ENCODE peak calls at places on chromosomes 6 and 20, in eight cellular contexts. P is K562, W is adrenal gland, B is transverse colon, Q is left ventricle myocardium inferior, J is right cardiac atrium, N is spleen, A is psoas muscle. F is an unnamed sample. For H3K4me1, the result is how much of the 10 kb centered on the place peaks cover.

GRCh38 chr6:168105813-168106660 is 27.0 kb upstream of the FRMD1 start:
- DNase-seq in P (peak), W (no peak), B (no peak), Q (peak), J (peak), N (peak), A (peak), F (no peak)

GRCh38 chr6:159074120-159074684 is 29.4 kb upstream of the TAGAP start:
- DNase-seq in P (peak), W (peak), B (no peak), Q (no peak), J (no peak), N (no peak), A (no peak), F (no peak)

GRCh38 chr6:76876922-76877553 is 586.3 kb downstream of the HTR1B start:
- DNase-seq in P (no peak), W (peak), B (peak), Q (no peak), J (peak), N (no peak), A (no peak), F (peak)

GRCh38 chr6:169106176-169106575 is 147.5 kb downstream of the THBS2 start:
- DNase-seq in P (no peak), W (no peak), B (no peak), Q (no peak), J (no peak), N (no peak), A (no peak), F (no peak)

GRCh38 chr6:27374824-27375612 is 13.5 kb upstream of the ZNF391 start:
- DNase-seq in P (peak), W (peak), B (peak), Q (peak), J (peak), N (peak), A (peak), F (peak)

GRCh38 chr6:156778615-156779205 is 1.5 kb downstream of the ARID1B start:
- DNase-seq in P (peak), W (peak), B (peak), Q (peak), J (peak), N (peak), A (peak), F (peak)

GRCh38 chr6:85464260-85464644 is 14.4 kb downstream of the NT5E start:
- DNase-seq in P (no peak), W (no peak), B (no peak), Q (no peak), J (no peak), N (no peak), A (peak), F (no peak)

GRCh38 chr6:3630258-3630828 is 121.2 kb downstream of the PXDC1 start:
- DNase-seq in P (peak), W (no peak), B (no peak), Q (no peak), J (no peak), N (no peak), A (no peak), F (no peak)

GRCh38 chr6:139531148-139531547 is 156.7 kb upstream of the CITED2 start:
- DNase-seq in P (peak), W (no peak), B (peak), Q (no peak), J (no peak), N (no peak), A (no peak), F (no peak)

GRCh38 chr20:60123096-60123495 is 164.9 kb downstream of the CDH26 start:
- DNase-seq in P (no peak), W (no peak), B (no peak), Q (no peak), J (no peak), N (no peak), A (no peak), F (no peak)

GRCh38 chr20:11395581-11395980 is 522.1 kb upstream of the BTBD3 start:
- DNase-seq in P (no peak), W (no peak), B (no peak), Q (no peak), J (no peak), N (no peak), A (no peak), F (no peak)

GRCh38 chr20:37870294-37870693 is 32.6 kb upstream of the VSTM2L start:
- DNase-seq in P (no peak), W (no peak), B (no peak), Q (no peak), J (no peak), N (peak), A (no peak), F (no peak)

GRCh38 chr20:44344723-44345122 is 7.9 kb downstream of the R3HDML start:
- DNase-seq in P (no peak), W (no peak), B (no peak), Q (no peak), J (no peak), N (no peak), A (no peak), F (no peak)

GRCh38 chr6:134342211-134342610 is 24.3 kb upstream of the SGK1 start:
- DNase-seq in P (no peak), W (no peak), B (no peak), Q (peak), J (peak), N (peak), A (peak), F (peak)

GRCh38 chr20:32512047-32512385 is 73.1 kb downstream of the NOL4L start:
- DNase-seq in P (no peak), W (no peak), B (no peak), Q (no peak), J (no peak), N (no peak), A (no peak), F (no peak)

GRCh38 chr20:12434672-12435071 is 517.0 kb downstream of the BTBD3 start:
- DNase-seq in P (no peak), W (no peak), B (no peak), Q (no peak), J (no peak), N (no peak), A (no peak), F (no peak)

GRCh38 chr6:2857580-2858337 is 16.1 kb upstream of the SERPINB1 start:
- DNase-seq in P (peak), W (no peak), B (peak), Q (peak), J (peak), N (peak), A (no peak), F (no peak)

GRCh38 chr6:44002591-44003344 is 124.5 kb downstream of the MRPL14 start:
- DNase-seq in P (no peak), W (peak), B (peak), Q (peak), J (peak), N (peak), A (peak), F (peak)

GRCh38 chr6:136037246-136037884 is 185.9 kb downstream of the PDE7B start:
- DNase-seq in P (no peak), W (no peak), B (no peak), Q (peak), J (peak), N (no peak), A (no peak), F (no peak)

GRCh38 chr6:107061125-107062020 is 33.4 kb downstream of the MTRES1 start:
- DNase-seq in P (no peak), W (no peak), B (no peak), Q (no peak), J (no peak), N (no peak), A (no peak), F (no peak)

GRCh38 chr6:9851541-9852380 is 563.1 kb downstream of the TFAP2A start:
- DNase-seq in P (no peak), W (no peak), B (no peak), Q (no peak), J (no peak), N (no peak), A (no peak), F (no peak)

GRCh38 chr6:158567871-158568401 is 8.0 kb downstream of the TMEM181 start:
- DNase-seq in P (no peak), W (no peak), B (no peak), Q (no peak), J (no peak), N (no peak), A (no peak), F (no peak)

GRCh38 chr6:5529015-5529414 is 267.7 kb downstream of the FARS2 start:
- DNase-seq in P (no peak), W (no peak), B (no peak), Q (no peak), J (no peak), N (no peak), A (no peak), F (no peak)

GRCh38 chr6:105045546-105045945 is 88.6 kb downstream of the LIN28B start:
- DNase-seq in P (no peak), W (no peak), B (no peak), Q (no peak), J (no peak), N (no peak), A (no peak), F (no peak)

GRCh38 chr6:139582956-139583355 is 208.5 kb upstream of the CITED2 start:
- DNase-seq in P (no peak), W (no peak), B (no peak), Q (no peak), J (no peak), N (no peak), A (no peak), F (no peak)

GRCh38 chr20:4012631-4013030 is 2.7 kb downstream of the RNF24 start:
- DNase-seq in P (peak), W (no peak), B (no peak), Q (no peak), J (no peak), N (no peak), A (no peak), F (no peak)

GRCh38 chr6:99333068-99333467 is 16.4 kb downstream of the FAXC start:
- DNase-seq in P (no peak), W (no peak), B (no peak), Q (no peak), J (no peak), N (no peak), A (no peak), F (no peak)

GRCh38 chr20:23409800-23410199 is 11.5 kb downstream of the NAPB start:
- DNase-seq in P (no peak), W (no peak), B (no peak), Q (no peak), J (no peak), N (no peak), A (no peak), F (no peak)

GRCh38 chr20:38156888-38157634 is 8.0 kb downstream of the TGM2 start:
- DNase-seq in P (no peak), W (no peak), B (no peak), Q (peak), J (peak), N (no peak), A (peak), F (no peak)

GRCh38 chr6:117597755-117598154 is 4.6 kb downstream of the GOPC start:
- DNase-seq in P (no peak), W (no peak), B (no peak), Q (no peak), J (no peak), N (no peak), A (no peak), F (no peak)

GRCh38 chr20:15220009-15220656 is 882.7 kb upstream of the FLRT3 start:
- DNase-seq in P (no peak), W (no peak), B (no peak), Q (no peak), J (no peak), N (no peak), A (no peak), F (no peak)

GRCh38 chr6:132763269-132763668 is 5.6 kb upstream of the VNN2 start:
- DNase-seq in P (peak), W (peak), B (peak), Q (no peak), J (no peak), N (peak), A (no peak), F (no peak)

GRCh38 chr20:36824142-36824940 is 50.8 kb upstream of the DSN1 start:
- DNase-seq in P (no peak), W (no peak), B (no peak), Q (no peak), J (no peak), N (no peak), A (no peak), F (no peak)

GRCh38 chr20:14412102-14412501 is 74.7 kb upstream of the FLRT3 start:
- DNase-seq in P (no peak), W (no peak), B (no peak), Q (no peak), J (no peak), N (no peak), A (no peak), F (no peak)

GRCh38 chr20:51935003-51935358 is 132.7 kb upstream of the SALL4 start:
- DNase-seq in P (no peak), W (no peak), B (no peak), Q (no peak), J (no peak), N (no peak), A (no peak), F (no peak)

GRCh38 chr6:36427781-36428345 is 14.8 kb downstream of the PXT1 start:
- DNase-seq in P (peak), W (no peak), B (no peak), Q (no peak), J (peak), N (no peak), A (no peak), F (no peak)

GRCh38 chr6:30748301-30748769 is 4.0 kb upstream of the IER3 start:
- DNase-seq in P (no peak), W (no peak), B (peak), Q (no peak), J (no peak), N (no peak), A (no peak), F (no peak)

GRCh38 chr6:14903176-14904088 is 342.4 kb upstream of the JARID2 start:
- DNase-seq in P (no peak), W (no peak), B (peak), Q (no peak), J (no peak), N (no peak), A (no peak), F (no peak)

GRCh38 chr20:19129306-19129705 is 83.1 kb upstream of the SLC24A3 start:
- DNase-seq in P (no peak), W (no peak), B (no peak), Q (no peak), J (no peak), N (no peak), A (no peak), F (no peak)

GRCh38 chr20:2207770-2208097 is 88.1 kb upstream of the TGM3 start:
- DNase-seq in P (no peak), W (no peak), B (no peak), Q (no peak), J (no peak), N (no peak), A (no peak), F (no peak)
- H3K4me3 ChIP-seq in P (no peak), W (no peak), B (peak), Q (peak), J (peak), N (peak), A (peak), F (no peak)

DNA sequence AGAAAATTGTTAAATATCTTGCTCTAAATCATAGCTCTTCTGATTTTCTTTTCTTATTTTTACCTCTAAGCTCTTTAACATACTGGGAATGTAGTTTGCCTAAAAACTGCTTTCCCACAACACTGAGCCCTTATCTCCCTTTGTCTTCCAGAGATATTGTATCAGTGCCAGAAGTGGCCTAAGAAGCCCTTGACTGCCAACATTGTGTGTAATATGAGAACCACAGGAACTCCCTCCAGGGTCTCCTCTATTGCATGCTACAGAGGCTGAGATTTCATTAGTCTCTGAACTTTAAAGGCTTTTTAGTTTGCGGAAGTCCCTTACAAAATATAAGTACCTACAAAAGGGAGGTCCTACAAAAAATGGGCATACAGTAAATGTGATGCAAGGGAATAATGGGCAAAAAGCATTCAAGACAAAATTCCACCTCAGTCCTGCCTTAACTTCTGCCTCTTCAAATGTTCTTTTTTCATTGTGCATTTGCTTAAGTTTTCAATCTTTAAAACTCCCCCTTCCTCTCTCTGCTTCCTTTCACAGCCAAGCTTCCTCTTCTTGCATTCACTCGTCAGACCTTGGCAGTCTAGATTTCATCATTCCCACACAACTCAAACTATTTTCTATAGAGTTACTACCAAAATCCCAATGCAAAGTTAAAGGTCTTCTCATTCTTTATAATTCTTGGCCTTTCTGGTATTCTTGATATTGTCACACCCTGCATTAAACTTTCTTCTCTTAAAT is 76.5 kb downstream of the ADGRG6 start:
- DNase-seq in P (no peak), W (no peak), B (no peak), Q (no peak), J (no peak), N (no peak), A (no peak), F (no peak)
- H3K4me1 ChIP-seq in P (under half), W (under half), B (under half), Q (under half), J (under half), N (under half), A (under half), F (under half)

DNA sequence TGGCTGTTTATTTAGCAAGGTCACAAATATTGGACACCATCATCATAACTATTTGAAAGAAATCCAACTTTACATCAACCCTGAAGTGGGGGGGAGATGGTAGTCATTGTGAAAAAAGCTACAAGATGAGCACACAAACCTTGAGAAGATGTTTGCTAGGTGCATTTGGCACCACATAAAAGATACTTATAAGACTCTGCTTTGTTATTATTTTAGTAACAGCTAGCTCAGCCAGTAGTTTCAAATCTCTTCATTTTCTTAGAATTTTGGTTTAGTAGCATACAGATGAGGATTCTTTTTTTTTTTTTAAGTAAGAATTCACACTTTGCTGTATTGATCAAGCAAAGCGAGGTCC is 14.4 kb downstream of the ADTRP start:
- DNase-seq in P (no peak), W (no peak), B (no peak), Q (no peak), J (no peak), N (no peak), A (no peak), F (no peak)
- H3K4me3 ChIP-seq in P (no peak), W (no peak), B (no peak), Q (no peak), J (no peak), N (no peak), A (no peak), F (no peak)

GRCh38 chr6:143052282-143052681 is 8.4 kb upstream of the AIG1 start:
- DNase-seq in P (no peak), W (no peak), B (no peak), Q (no peak), J (no peak), N (no peak), A (no peak), F (no peak)
- H3K4me1 ChIP-seq in P (under half), W (under half), B (under half), Q (under half), J (under half), N (under half), A (under half), F (under half)

DNA sequence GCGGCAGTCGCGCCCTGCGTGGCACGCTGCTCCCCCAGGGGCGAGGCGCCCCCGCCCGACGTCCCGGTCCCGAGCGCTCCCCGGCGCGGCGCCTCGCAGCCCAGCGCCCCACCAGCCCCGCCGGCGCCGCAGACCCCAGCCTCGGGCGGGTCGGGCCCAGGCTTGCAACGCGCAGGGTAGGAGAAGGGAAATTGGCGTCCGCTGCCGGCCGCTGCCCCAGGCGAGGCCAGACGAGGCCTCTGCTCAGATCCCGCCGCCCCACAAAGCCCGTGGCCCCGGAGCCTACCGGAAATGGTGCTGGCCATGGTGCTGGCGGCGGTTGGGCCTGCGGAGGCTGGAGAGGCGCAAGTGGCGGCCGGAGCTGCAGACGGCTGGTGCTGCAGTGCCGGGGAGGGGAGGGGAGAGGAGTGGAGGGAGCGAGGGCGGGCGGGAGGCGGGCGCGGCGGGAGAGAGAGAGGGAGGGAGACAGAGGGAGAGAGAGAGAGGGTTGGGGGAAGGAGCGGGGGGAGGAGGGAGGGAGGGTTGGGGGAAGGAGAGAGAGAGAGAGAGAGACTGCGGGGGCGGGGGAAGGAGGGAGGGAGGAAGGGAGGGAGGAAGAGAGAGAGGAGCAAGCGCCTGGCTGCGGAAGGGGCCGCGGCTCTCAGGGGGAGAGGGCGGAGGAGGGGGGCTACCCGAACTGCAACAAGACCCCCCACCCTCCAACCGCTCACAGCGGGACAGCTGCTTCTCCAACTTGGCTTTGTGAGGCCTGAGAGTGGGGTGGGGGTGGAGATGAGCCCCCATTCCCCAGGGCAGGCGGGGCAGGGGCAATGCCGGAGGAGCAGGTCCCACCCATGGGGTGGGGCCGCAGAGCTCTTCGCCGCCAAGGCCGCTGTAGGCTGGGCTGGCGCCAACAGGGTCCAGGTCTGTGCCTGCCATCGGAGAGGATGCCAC is at the start of gene STMN3:
- DNase-seq in P (peak), W (peak), B (peak), Q (peak), J (peak), N (peak), A (peak), F (peak)
- H3K4me3 ChIP-seq in P (peak), W (no peak), B (peak), Q (peak), J (peak), N (peak), A (peak), F (no peak)

DNA sequence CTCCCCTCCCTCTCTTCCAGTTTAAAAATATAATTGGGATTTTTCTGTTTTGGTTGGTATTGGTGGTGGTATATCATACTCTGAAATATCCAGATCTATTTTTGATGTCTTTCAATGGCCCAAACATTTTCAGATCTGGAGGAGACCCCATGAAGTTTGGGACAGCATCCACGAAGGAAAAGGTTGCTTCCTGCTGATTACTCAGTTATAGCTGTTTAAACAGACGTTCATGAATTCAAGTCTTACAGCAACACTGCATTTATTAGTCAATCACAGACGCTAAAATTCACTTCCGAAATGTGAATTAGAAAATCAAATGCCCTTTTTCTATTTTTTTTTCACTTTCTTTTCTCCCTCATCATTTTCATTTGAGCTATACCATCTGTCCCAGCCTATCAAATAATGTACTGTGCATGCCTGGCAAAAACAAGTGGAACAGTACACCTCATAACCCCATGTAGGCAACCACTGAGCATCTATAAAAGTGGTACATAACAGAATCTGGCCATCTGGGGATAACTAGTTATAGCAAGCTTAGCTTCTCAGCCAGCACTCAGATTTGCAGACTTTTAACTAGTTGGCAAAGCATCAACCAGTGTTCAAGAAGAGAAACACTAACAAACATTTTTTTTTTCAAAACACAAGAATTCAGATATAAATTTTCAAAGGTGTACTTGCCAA is 124.5 kb downstream of the HIVEP2 start:
- DNase-seq in P (no peak), W (no peak), B (no peak), Q (no peak), J (no peak), N (no peak), A (no peak), F (no peak)
- H3K4me1 ChIP-seq in P (under half), W (under half), B (under half), Q (half or more), J (under half), N (under half), A (half or more), F (under half)

GRCh38 chr20:50517817-50518154 is 7.6 kb downstream of the PTPN1 start:
- DNase-seq in P (no peak), W (no peak), B (no peak), Q (no peak), J (no peak), N (no peak), A (no peak), F (no peak)
- H3K4me3 ChIP-seq in P (no peak), W (no peak), B (no peak), Q (no peak), J (no peak), N (no peak), A (no peak), F (no peak)